ENCODE peak calls at places on chromosomes 4 and X, in eight cellular contexts. J, X, K, Q, H, I, Y and U are unnamed samples.

GRCh38 chr4:2788101-2788500 is 4.8 kb upstream of the SH3BP2 start:
- DNase-seq in J (no peak), X (no peak), K (no peak), Q (no peak), H (no peak), I (no peak), Y (no peak), U (no peak)

GRCh38 chr4:109729563-109730293 is at the start of gene PLA2G12A:
- DNase-seq in J (peak), X (peak), K (peak), Q (peak), H (peak), I (peak), Y (peak), U (peak)

GRCh38 chr4:52421811-52422213 is 237.3 kb downstream of the USP46 start:
- DNase-seq in J (no peak), X (no peak), K (no peak), Q (no peak), H (no peak), I (no peak), Y (peak), U (no peak)

GRCh38 chr4:120658772-120659171 is 263.8 kb downstream of the PRDM5 start:
- DNase-seq in J (no peak), X (no peak), K (no peak), Q (no peak), H (no peak), I (no peak), Y (no peak), U (no peak)

GRCh38 chr4:54197926-54198325 is 31.2 kb upstream of the PDGFRA start:
- DNase-seq in J (peak), X (no peak), K (no peak), Q (no peak), H (no peak), I (no peak), Y (no peak), U (no peak)

GRCh38 chr4:169060396-169061081 is 50.5 kb upstream of the CBR4 start:
- DNase-seq in J (no peak), X (peak), K (no peak), Q (no peak), H (no peak), I (no peak), Y (no peak), U (no peak)

GRCh38 chr4:137451150-137451850 is 81.0 kb downstream of the PCDH18 start:
- DNase-seq in J (no peak), X (no peak), K (no peak), Q (no peak), H (no peak), I (no peak), Y (no peak), U (peak)

GRCh38 chr4:31918891-31919290 is 1198.7 kb downstream of the PCDH7 start:
- DNase-seq in J (no peak), X (no peak), K (no peak), Q (no peak), H (no peak), I (no peak), Y (no peak), U (no peak)

GRCh38 chr4:165175879-165176278 is 31.5 kb upstream of the KLHL2 start:
- DNase-seq in J (no peak), X (no peak), K (no peak), Q (no peak), H (no peak), I (no peak), Y (no peak), U (no peak)

GRCh38 chr4:114025176-114025777 is 45.8 kb upstream of the ARSJ start:
- DNase-seq in J (no peak), X (no peak), K (peak), Q (peak), H (peak), I (no peak), Y (no peak), U (no peak)

GRCh38 chr4:147136308-147136707 is 190.6 kb upstream of the TTC29 start:
- DNase-seq in J (no peak), X (no peak), K (peak), Q (no peak), H (no peak), I (no peak), Y (no peak), U (no peak)

GRCh38 chrX:11666180-11666579 is 460 bp upstream of the ARHGAP6 start:
- DNase-seq in J (peak), X (peak), K (peak), Q (no peak), H (no peak), I (no peak), Y (peak), U (peak)

GRCh38 chr4:174037049-174037448 is 246.4 kb downstream of the FBXO8 start:
- DNase-seq in J (no peak), X (peak), K (no peak), Q (no peak), H (no peak), I (no peak), Y (no peak), U (no peak)

GRCh38 chr4:76011018-76011670 is 3.8 kb upstream of the CXCL9 start:
- DNase-seq in J (no peak), X (no peak), K (no peak), Q (no peak), H (no peak), I (no peak), Y (no peak), U (no peak)

GRCh38 chrX:10034740-10035260 is 67.6 kb downstream of the CLDN34 start:
- DNase-seq in J (no peak), X (no peak), K (no peak), Q (no peak), H (no peak), I (no peak), Y (no peak), U (no peak)

GRCh38 chr4:174674305-174674840 is 152.1 kb upstream of the HPGD start:
- DNase-seq in J (no peak), X (peak), K (peak), Q (no peak), H (no peak), I (no peak), Y (no peak), U (no peak)

GRCh38 chr4:139609647-139610046 is 53.6 kb upstream of the SETD7 start:
- DNase-seq in J (no peak), X (peak), K (no peak), Q (no peak), H (no peak), I (no peak), Y (no peak), U (no peak)

GRCh38 chr4:15882675-15883086 is 55.9 kb downstream of the FGFBP1 start:
- DNase-seq in J (peak), X (peak), K (peak), Q (peak), H (peak), I (peak), Y (peak), U (peak)

GRCh38 chrX:17552251-17552650 is 177.3 kb downstream of the NHS start:
- DNase-seq in J (no peak), X (peak), K (no peak), Q (no peak), H (no peak), I (no peak), Y (no peak), U (no peak)

GRCh38 chr4:110418641-110419040 is 57.3 kb upstream of the ENPEP start:
- DNase-seq in J (no peak), X (no peak), K (no peak), Q (no peak), H (no peak), I (no peak), Y (no peak), U (peak)

GRCh38 chr4:25446611-25447010 is 69.5 kb downstream of the ANAPC4 start:
- DNase-seq in J (no peak), X (no peak), K (no peak), Q (no peak), H (no peak), I (no peak), Y (no peak), U (no peak)

GRCh38 chrX:45716747-45717146 is 516.1 kb upstream of the DIPK2B start:
- DNase-seq in J (no peak), X (no peak), K (no peak), Q (no peak), H (no peak), I (no peak), Y (no peak), U (no peak)

GRCh38 chr4:80094191-80094590 is 21.2 kb upstream of the ANTXR2 start:
- DNase-seq in J (no peak), X (peak), K (no peak), Q (no peak), H (no peak), I (no peak), Y (no peak), U (no peak)

GRCh38 chr4:57442834-57443291 is 332.7 kb upstream of the IGFBP7 start:
- DNase-seq in J (peak), X (peak), K (peak), Q (peak), H (peak), I (no peak), Y (peak), U (peak)

GRCh38 chr4:108058685-108059440 is 69.2 kb downstream of the HADH start:
- DNase-seq in J (peak), X (peak), K (peak), Q (no peak), H (no peak), I (peak), Y (no peak), U (no peak)

GRCh38 chr4:106810122-106810521 is 226.0 kb downstream of the DKK2 start:
- DNase-seq in J (no peak), X (no peak), K (no peak), Q (no peak), H (no peak), I (no peak), Y (no peak), U (no peak)

GRCh38 chrX:115337735-115338134 is 48.2 kb downstream of the LUZP4 start:
- DNase-seq in J (no peak), X (peak), K (no peak), Q (no peak), H (no peak), I (no peak), Y (no peak), U (no peak)

GRCh38 chr4:3227878-3228675 is 20.9 kb upstream of the MSANTD1 start:
- DNase-seq in J (no peak), X (peak), K (no peak), Q (no peak), H (no peak), I (no peak), Y (no peak), U (no peak)

GRCh38 chrX:110944323-110944761 is 148.7 kb upstream of the CHRDL1 start:
- DNase-seq in J (peak), X (no peak), K (peak), Q (no peak), H (no peak), I (no peak), Y (peak), U (peak)

GRCh38 chr4:36476135-36476534 is 194.7 kb downstream of the DTHD1 start:
- DNase-seq in J (no peak), X (no peak), K (no peak), Q (no peak), H (no peak), I (no peak), Y (no peak), U (no peak)

GRCh38 chrX:108349210-108349609 is 89.0 kb downstream of the COL4A6 start:
- DNase-seq in J (no peak), X (no peak), K (no peak), Q (no peak), H (no peak), I (no peak), Y (no peak), U (no peak)
- H3K27ac ChIP-seq in J (no peak), X (no peak), K (no peak), Q (no peak), H (no peak), I (no peak), Y (no peak), U (no peak)

GRCh38 chr4:38795087-38795486 is 9.5 kb downstream of the TLR1 start:
- DNase-seq in J (no peak), X (no peak), K (no peak), Q (no peak), H (no peak), I (no peak), Y (no peak), U (no peak)

GRCh38 chr4:38788327-38788726 is 5.5 kb upstream of the TLR10 start:
- DNase-seq in J (no peak), X (peak), K (no peak), Q (no peak), H (no peak), I (no peak), Y (no peak), U (no peak)

GRCh38 chr4:38785901-38786402 is 3.2 kb upstream of the TLR10 start:
- DNase-seq in J (no peak), X (no peak), K (no peak), Q (no peak), H (no peak), I (no peak), Y (no peak), U (no peak)

GRCh38 chr4:38787693-38788092 is 4.9 kb upstream of the TLR10 start:
- DNase-seq in J (no peak), X (no peak), K (no peak), Q (no peak), H (no peak), I (no peak), Y (no peak), U (no peak)

DNA sequence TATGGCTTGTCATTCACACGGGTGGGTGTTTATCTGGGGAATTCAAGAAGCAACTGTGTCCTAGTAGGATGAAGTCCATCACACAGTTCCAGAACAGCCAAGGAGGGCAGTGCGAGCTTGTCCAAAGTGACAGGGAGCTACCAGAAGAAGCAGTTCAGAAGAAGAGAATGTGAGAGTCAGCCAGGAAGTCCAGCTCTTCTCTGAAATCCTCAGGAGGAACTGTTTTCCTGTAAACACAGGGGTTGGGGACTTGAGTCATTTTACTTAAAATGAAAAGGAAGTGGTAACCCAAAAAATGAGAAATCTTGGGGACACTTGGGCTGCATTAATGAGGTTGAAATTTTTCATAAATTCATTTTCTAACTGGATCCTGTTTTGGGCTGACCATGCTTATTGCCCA is 8.2 kb upstream of the TLR10 start:
- DNase-seq in J (no peak), X (no peak), K (no peak), Q (no peak), H (no peak), I (no peak), Y (no peak), U (no peak)
- TF ChIP-seq EZH2phosphoT487 in J (no peak), X (no peak), K (no peak), Q (no peak), H (no peak), I (no peak), Y (no peak), U (no peak)

DNA sequence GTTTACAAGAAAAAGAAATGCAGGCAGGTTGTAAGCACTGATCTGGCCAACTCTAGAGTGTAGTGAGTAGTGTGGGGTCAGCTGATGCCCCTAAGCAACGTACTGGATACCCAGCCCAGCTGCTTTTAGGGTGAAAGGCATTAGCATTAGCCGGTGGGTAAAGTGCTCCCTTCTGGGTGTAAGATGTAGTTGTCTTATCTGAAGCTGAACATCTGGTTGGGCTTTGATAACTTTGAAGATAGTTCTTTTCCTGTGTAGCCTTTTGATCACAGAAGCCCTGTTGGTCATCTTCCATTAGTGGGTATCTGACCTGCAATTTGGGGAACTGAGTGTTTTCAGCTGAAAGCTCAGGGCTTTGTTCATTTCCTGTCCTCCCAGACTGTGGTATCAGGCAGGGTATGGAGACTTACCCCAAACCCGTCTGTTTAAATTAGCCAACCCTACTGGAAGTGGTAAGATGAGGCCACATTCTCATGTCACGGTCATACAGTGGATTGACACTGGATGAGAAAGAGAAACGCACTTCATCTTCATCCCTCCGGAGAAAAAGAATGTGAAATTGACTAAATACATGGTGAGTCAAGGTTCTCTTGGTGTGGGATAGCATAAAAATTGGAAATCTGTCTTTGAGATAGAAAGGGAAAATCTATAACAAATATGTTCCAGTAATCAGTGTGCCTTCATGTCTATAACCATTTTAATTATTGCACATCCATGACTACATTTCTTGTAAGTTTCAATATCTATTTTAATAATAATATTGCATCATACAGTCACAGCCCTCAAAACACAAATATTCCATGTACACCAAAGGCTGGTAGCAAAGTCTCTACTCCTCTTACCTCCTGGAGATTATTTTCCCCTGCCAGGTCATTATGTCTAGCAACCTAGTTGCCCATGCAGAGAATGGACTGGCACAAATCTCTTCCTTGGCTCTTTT is 8.7 kb downstream of the RHOH start:
- DNase-seq in J (no peak), X (no peak), K (no peak), Q (peak), H (peak), I (no peak), Y (no peak), U (no peak)
- H3K4me2 ChIP-seq in J (no peak), X (no peak), K (no peak), Q (peak), H (peak), I (no peak), Y (no peak), U (no peak)

GRCh38 chrX:41563881-41564280 is 116.7 kb downstream of the NYX start:
- DNase-seq in J (no peak), X (no peak), K (no peak), Q (no peak), H (no peak), I (no peak), Y (no peak), U (no peak)

GRCh38 chrX:41559662-41560061 is 112.5 kb downstream of the NYX start:
- DNase-seq in J (no peak), X (peak), K (peak), Q (no peak), H (no peak), I (no peak), Y (no peak), U (no peak)

GRCh38 chrX:41558531-41558930 is 111.4 kb downstream of the NYX start:
- DNase-seq in J (peak), X (peak), K (no peak), Q (peak), H (peak), I (no peak), Y (peak), U (peak)

GRCh38 chrX:41559235-41559634 is 112.1 kb downstream of the NYX start:
- DNase-seq in J (no peak), X (no peak), K (no peak), Q (no peak), H (no peak), I (no peak), Y (no peak), U (no peak)

DNA sequence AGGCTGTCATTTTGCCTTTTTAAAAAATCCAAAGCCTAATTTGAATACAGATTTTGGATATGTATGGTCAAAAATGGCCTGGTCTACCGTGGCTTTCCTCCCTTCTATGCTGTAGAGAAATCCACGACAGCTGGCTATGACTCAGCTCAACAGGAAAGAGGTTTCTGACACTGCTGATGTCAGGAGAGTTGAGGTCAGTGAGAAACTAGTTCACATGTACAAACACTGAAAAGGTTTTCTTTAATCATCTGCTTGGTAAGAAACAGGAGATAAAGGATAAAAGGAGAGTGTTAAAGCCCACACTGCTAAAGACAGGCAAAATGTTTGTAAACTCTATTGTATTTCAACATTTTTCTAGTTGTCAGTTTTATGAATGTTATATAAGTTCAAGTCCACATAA is 113.9 kb downstream of the NYX start:
- DNase-seq in J (no peak), X (peak), K (peak), Q (peak), H (peak), I (no peak), Y (no peak), U (no peak)
- H3K27ac ChIP-seq in J (no peak), X (peak), K (peak), Q (peak), H (no peak), I (no peak), Y (no peak), U (peak)

DNA sequence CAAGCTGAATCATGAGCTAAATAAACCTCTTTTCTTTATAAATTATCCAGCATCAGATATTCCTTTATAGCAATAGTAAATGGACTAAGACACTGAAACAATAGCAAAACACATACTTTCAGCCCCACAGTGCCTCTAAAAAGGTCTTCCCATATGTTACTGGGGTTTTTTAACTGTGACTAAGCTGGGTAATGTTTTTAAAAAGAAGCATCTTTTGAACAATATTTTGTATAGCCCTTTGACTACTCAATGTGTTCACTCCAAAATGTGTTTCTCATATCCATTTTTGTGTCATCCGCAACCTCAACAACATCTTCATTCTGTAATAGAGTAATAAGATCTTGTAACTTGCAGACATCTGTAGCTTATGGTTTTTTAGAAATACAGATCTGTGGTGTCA is 218.7 kb upstream of the S100G start:
- DNase-seq in J (no peak), X (no peak), K (no peak), Q (no peak), H (no peak), I (no peak), Y (no peak), U (no peak)
- TF ChIP-seq EZH2phosphoT487 in J (no peak), X (no peak), K (no peak), Q (no peak), H (no peak), I (no peak), Y (no peak), U (no peak)

DNA sequence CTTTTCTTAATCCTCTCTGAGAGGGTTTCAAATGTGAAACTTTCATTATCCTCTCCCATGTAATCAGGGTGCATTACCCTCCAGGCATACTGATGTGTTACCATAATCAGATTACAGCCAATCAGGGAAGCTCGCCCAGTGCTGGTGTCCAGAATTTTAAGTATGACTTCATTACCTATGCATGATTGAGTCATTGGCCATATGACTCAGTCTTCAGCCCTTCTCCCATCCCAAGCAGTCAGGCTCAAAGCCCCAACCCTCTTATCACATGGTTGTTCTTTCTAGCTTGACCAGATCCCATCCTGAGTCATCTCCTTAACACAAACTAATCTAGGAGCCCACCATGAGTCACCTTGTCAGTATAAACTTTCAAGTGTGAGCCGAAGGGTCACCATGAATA is 1668.1 kb upstream of the AGA start:
- DNase-seq in J (no peak), X (peak), K (peak), Q (no peak), H (no peak), I (no peak), Y (no peak), U (no peak)
- H3K4me2 ChIP-seq in J (no peak), X (no peak), K (no peak), Q (no peak), H (no peak), I (no peak), Y (no peak), U (no peak)

GRCh38 chr4:153546273-153546672 is 80.1 kb downstream of the TMEM131L start:
- DNase-seq in J (no peak), X (no peak), K (no peak), Q (no peak), H (no peak), I (no peak), Y (no peak), U (no peak)
- H3K27ac ChIP-seq in J (no peak), X (no peak), K (no peak), Q (no peak), H (no peak), I (no peak), Y (no peak), U (no peak)

GRCh38 chr4:188417181-188417580 is 277.9 kb downstream of the TRIML1 start:
- DNase-seq in J (peak), X (no peak), K (no peak), Q (no peak), H (no peak), I (no peak), Y (no peak), U (peak)
- TF ChIP-seq EZH2phosphoT487 in J (no peak), X (no peak), K (no peak), Q (no peak), H (no peak), I (no peak), Y (no peak), U (no peak)